ENCODE peak calls at places on chromosome 17, in nine cellular contexts. R, T, U, G, C, F, N, A and Q are unnamed samples.

GRCh38 chr17:9336817-9337216 is 238.8 kb downstream of the STX8 start:
- DNase-seq in G (no peak), R (no peak), U (no peak), N (no peak), C (no peak), F (no peak), T (no peak), A (no peak), Q (no peak)

GRCh38 chr17:32310927-32311568 is 30.9 kb downstream of the C17orf75 start:
- DNase-seq in F (peak; percentile 45), U (no peak), T (no peak), G (peak; percentile 49), C (no peak), R (no peak), A (no peak), N (no peak), Q (no peak)

GRCh38 chr17:16875662-16876061 is 96.3 kb downstream of the TNFRSF13B start:
- DNase-seq in C (no peak), A (no peak), U (no peak), T (peak; percentile 56), F (no peak), G (no peak), R (no peak), N (no peak), Q (no peak)

GRCh38 chr17:82888583-82889495 is 49.0 kb upstream of the ZNF750 start:
- DNase-seq in U (peak; percentile 71), C (no peak), G (no peak), N (peak; percentile 80), T (peak; percentile 92), R (no peak), A (no peak), F (no peak), Q (no peak)

GRCh38 chr17:82370471-82371332 is 863 bp upstream of the UTS2R start:
- DNase-seq in R (peak; percentile 11), T (no peak), U (no peak), N (no peak), G (no peak), F (peak; percentile 46), C (no peak), A (no peak), Q (no peak)

GRCh38 chr17:62876063-62876462 is 67.9 kb upstream of the MARCHF10 start:
- DNase-seq in U (no peak), N (no peak), R (no peak), A (no peak), T (no peak), F (peak; percentile 30), C (no peak), G (no peak), Q (no peak)

GRCh38 chr17:31401456-31402254 is 10.2 kb downstream of the RAB11FIP4 start:
- DNase-seq in R (no peak), A (no peak), N (no peak), U (no peak), C (no peak), G (no peak), F (no peak), T (no peak), Q (no peak)

GRCh38 chr17:19410875-19411291 is at the start of gene RNF112:
- DNase-seq in C (no peak), R (no peak), A (no peak), N (no peak), G (peak; percentile 51), T (no peak), U (peak; percentile 41), F (peak; percentile 82), Q (no peak)

GRCh38 chr17:48995871-48996695 is 1.1 kb upstream of the IGF2BP1 start:
- DNase-seq in R (no peak), N (no peak), G (peak; percentile 97), U (no peak), T (no peak), A (no peak), C (no peak), F (peak; percentile 47), Q (no peak)

GRCh38 chr17:37273419-37274051 is 102.2 kb upstream of the C17orf78 start:
- DNase-seq in C (no peak), G (peak; percentile 28), U (no peak), N (no peak), R (no peak), F (peak; percentile 13), T (no peak), A (no peak), Q (no peak)

GRCh38 chr17:9611557-9611956 is 33.8 kb upstream of the USP43 start:
- DNase-seq in R (no peak), G (no peak), F (no peak), C (no peak), T (no peak), N (no peak), A (no peak), U (no peak), Q (no peak)

GRCh38 chr17:11094377-11094776 is 146.6 kb upstream of the SHISA6 start:
- DNase-seq in T (no peak), F (no peak), N (no peak), G (no peak), C (no peak), A (no peak), R (no peak), U (no peak), Q (no peak)

GRCh38 chr17:19363460-19364035 is 1.0 kb upstream of the B9D1 start:
- DNase-seq in F (no peak), G (no peak), T (no peak), A (no peak), N (peak; percentile 47), R (no peak), C (peak; percentile 18), U (no peak), Q (no peak)

GRCh38 chr17:63483038-63483437 is 6.2 kb downstream of the ACE start:
- DNase-seq in F (no peak), C (no peak), A (no peak), G (no peak), R (no peak), T (no peak), N (peak; percentile 34), U (no peak), Q (no peak)

GRCh38 chr17:80455784-80456183 is 20.6 kb downstream of the NPTX1 start:
- DNase-seq in T (no peak), N (no peak), C (no peak), G (peak; percentile 30), A (no peak), F (peak; percentile 59), U (no peak), R (no peak), Q (no peak)

GRCh38 chr17:75876938-75877751 is 1.2 kb downstream of the TRIM47 start:
- DNase-seq in U (peak; percentile 96), R (no peak), C (peak; percentile 98), T (peak; percentile 88), F (peak; percentile 94), N (peak; percentile 94), G (peak; percentile 40), A (peak; percentile 93), Q (no peak)

DNA sequence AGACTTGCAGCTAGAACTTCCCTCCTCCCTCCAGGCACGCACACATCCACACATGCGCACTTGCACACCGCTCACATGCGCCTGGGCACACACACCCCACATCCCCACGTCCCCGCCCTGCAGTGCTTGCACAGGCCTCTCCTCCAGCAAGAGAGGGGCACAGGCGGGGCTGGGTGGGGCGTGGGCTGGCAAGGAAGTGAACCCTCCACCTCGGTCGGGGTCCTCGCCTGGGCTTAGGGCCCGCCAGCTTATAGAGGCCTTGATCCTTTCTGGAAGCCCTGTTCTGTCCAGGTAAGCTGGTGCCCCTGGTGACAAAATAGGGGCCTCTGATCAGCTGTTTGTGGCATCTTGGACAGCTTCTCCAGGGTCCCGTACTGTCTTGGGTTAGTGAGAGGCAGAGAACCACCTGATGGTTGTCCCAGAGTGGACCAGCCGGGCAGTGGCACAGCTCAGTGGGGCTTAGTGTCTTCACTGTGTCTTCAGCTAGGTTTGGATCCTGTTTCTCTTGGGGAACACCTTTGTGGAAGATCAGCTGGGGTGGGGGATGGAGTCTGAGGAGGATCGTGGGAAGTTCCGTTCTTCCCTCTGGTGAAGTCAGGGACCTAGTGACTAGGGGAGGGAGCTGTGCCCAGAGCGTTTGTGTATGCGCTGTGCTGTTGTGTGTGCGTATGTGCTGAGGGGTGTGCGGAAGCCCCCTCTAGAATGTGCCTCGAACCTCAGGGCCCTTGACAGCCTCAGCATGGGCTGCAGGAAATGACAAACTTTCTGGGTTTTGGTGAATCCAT is 12.1 kb downstream of the TBX4 start:
- DNase-seq in R (no peak), G (no peak), C (peak; percentile 16), A (no peak), U (no peak), T (no peak), F (no peak), N (no peak), Q (no peak)
- H3K27me3 ChIP-seq in R (peaks cover 10% of the 10 kb centered on the region), G (peaks cover 79% of the 10 kb centered on the region), C (peaks cover 29% of the 10 kb centered on the region), A (peaks cover 2% of the 10 kb centered on the region), U (peaks cover 75% of the 10 kb centered on the region), T (peaks cover 67% of the 10 kb centered on the region), F (peaks cover 37% of the 10 kb centered on the region), N (peaks cover 44% of the 10 kb centered on the region), Q (peaks cover 65% of the 10 kb centered on the region)

GRCh38 chr17:920190-920589 is 59.4 kb downstream of the NXN start:
- DNase-seq in C (no peak), A (no peak), R (no peak), F (no peak), U (no peak), N (peak; percentile 30), G (no peak), T (no peak), Q (no peak)
- H3K9me3 ChIP-seq in C (no peaks in the 10 kb centered on the region), A (no peaks in the 10 kb centered on the region), R (no peaks in the 10 kb centered on the region), F (no peaks in the 10 kb centered on the region), U (no peaks in the 10 kb centered on the region), N (no peaks in the 10 kb centered on the region), G (no peaks in the 10 kb centered on the region), T (no peaks in the 10 kb centered on the region), Q (no peaks in the 10 kb centered on the region)

DNA sequence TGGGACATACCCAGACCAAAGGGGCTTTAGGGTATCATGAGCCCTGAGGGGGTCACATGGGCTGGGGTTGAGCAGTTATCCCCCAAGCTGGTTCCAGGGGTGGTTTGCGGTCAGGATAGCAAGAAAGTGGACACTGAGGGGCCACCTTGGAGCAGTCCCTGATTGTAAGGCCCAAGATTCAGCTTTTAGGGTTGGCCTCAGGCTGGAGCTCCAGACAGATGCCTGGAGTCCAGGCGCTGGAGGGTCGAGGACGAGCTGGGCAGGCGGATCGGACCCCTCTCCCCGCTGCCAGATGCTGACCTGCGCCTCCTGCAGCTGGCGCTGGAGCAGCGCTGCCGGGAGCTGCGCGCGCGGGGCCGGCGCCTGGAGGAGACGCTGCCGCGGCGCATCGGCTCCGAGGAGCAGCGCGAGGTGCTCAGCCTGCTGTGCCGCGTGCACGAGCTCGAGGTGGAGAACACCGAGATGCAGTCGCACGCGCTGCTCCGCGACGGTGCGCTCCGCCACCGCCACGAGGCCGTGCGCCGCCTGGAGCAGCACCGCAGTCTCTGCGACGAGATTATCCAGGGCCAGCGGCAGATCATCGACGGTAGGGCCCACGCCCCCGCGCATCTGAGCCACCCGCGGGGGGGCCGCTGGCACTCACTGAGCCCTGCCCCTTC is 10.0 kb downstream of the BTBD17 start:
- DNase-seq in G (peak; percentile 87), R (no peak), C (no peak), T (no peak), A (no peak), N (no peak), U (no peak), F (no peak), Q (no peak)
- H3K27me3 ChIP-seq in G (peaks cover 73% of the 10 kb centered on the region), R (peaks cover 7% of the 10 kb centered on the region), C (peaks cover 85% of the 10 kb centered on the region), T (peaks cover 92% of the 10 kb centered on the region), A (peaks cover 6% of the 10 kb centered on the region), N (peaks cover 69% of the 10 kb centered on the region), U (peaks cover 88% of the 10 kb centered on the region), F (peaks cover 43% of the 10 kb centered on the region), Q (peaks cover 54% of the 10 kb centered on the region)

GRCh38 chr17:27076814-27077213 is 217.1 kb upstream of the WSB1 start:
- DNase-seq in R (no peak), C (no peak), A (no peak), F (peak; percentile 1), U (no peak), N (no peak), T (no peak), G (no peak), Q (no peak)
- H3K9me3 ChIP-seq in R (no peaks in the 10 kb centered on the region), C (no peaks in the 10 kb centered on the region), A (no peaks in the 10 kb centered on the region), F (no peaks in the 10 kb centered on the region), U (no peaks in the 10 kb centered on the region), N (no peaks in the 10 kb centered on the region), T (no peaks in the 10 kb centered on the region), G (peaks cover 34% of the 10 kb centered on the region), Q (no peaks in the 10 kb centered on the region)